ENCODE peak calls at places on chromosomes 7 and 10, in six cellular contexts. J, R, D, Q, V and N are unnamed samples. For H3K4me1, the result is how much of the 10 kb centered on the place peaks cover.

GRCh38 chr10:14040787-14041631 is 289.7 kb downstream of the FRMD4A start:
- DNase-seq in J (no peak), R (no peak), D (no peak), Q (no peak), V (no peak), N (no peak)

GRCh38 chr7:123615344-123615743 is 13.7 kb downstream of the ASB15 start:
- DNase-seq in J (no peak), R (no peak), D (no peak), Q (no peak), V (no peak), N (no peak)

GRCh38 chr10:29443745-29444523 is 155.1 kb downstream of the LYZL1 start:
- DNase-seq in J (no peak), R (no peak), D (no peak), Q (no peak), V (no peak), N (no peak)

GRCh38 chr10:25522946-25523608 is 348.3 kb downstream of the GPR158 start:
- DNase-seq in J (no peak), R (no peak), D (no peak), Q (no peak), V (no peak), N (no peak)

GRCh38 chr7:90165724-90166123 is 11.5 kb downstream of the STEAP1 start:
- DNase-seq in J (no peak), R (no peak), D (no peak), Q (no peak), V (no peak), N (no peak)

GRCh38 chr7:107501593-107501992 is 31.7 kb downstream of the GPR22 start:
- DNase-seq in J (no peak), R (no peak), D (peak), Q (no peak), V (no peak), N (no peak)

GRCh38 chr10:29635711-29636144 is 957 bp upstream of the SVIL start:
- DNase-seq in J (no peak), R (no peak), D (no peak), Q (no peak), V (no peak), N (no peak)

GRCh38 chr7:90582164-90582563 is 14.0 kb upstream of the CDK14 start:
- DNase-seq in J (no peak), R (no peak), D (no peak), Q (no peak), V (no peak), N (no peak)

GRCh38 chr7:100515072-100515532 is 23.9 kb upstream of the AGFG2 start:
- DNase-seq in J (no peak), R (no peak), D (no peak), Q (no peak), V (no peak), N (no peak)

GRCh38 chr10:60389413-60390009 is at the start of gene ANK3:
- DNase-seq in J (no peak), R (no peak), D (no peak), Q (no peak), V (no peak), N (no peak)

GRCh38 chr10:64067859-64068258 is 546.7 kb downstream of the REEP3 start:
- DNase-seq in J (no peak), R (no peak), D (no peak), Q (no peak), V (no peak), N (no peak)

GRCh38 chr7:41891967-41892755 is 189.3 kb upstream of the INHBA start:
- DNase-seq in J (no peak), R (peak), D (no peak), Q (peak), V (no peak), N (no peak)

GRCh38 chr7:47218378-47219176 is 363.3 kb downstream of the TNS3 start:
- DNase-seq in J (no peak), R (no peak), D (no peak), Q (no peak), V (no peak), N (no peak)

GRCh38 chr7:977326-978048 is 2.1 kb upstream of the COX19 start:
- DNase-seq in J (peak), R (no peak), D (no peak), Q (no peak), V (no peak), N (peak)

GRCh38 chr10:48447356-48448215 is 141.1 kb downstream of the MAPK8 start:
- DNase-seq in J (peak), R (no peak), D (no peak), Q (no peak), V (no peak), N (no peak)

GRCh38 chr7:105807363-105807762 is 69.0 kb downstream of the ATXN7L1 start:
- DNase-seq in J (no peak), R (no peak), D (no peak), Q (no peak), V (no peak), N (no peak)

GRCh38 chr10:130301026-130301892 is 165.1 kb downstream of the GLRX3 start:
- DNase-seq in J (peak), R (peak), D (peak), Q (peak), V (peak), N (peak)

GRCh38 chr7:20514364-20514763 is 101.1 kb upstream of the ABCB5 start:
- DNase-seq in J (no peak), R (peak), D (no peak), Q (peak), V (no peak), N (peak)

GRCh38 chr7:18667466-18667865 is 171.9 kb downstream of the HDAC9 start:
- DNase-seq in J (no peak), R (no peak), D (no peak), Q (no peak), V (no peak), N (no peak)

GRCh38 chr10:45372251-45372951 is 1.6 kb upstream of the ALOX5 start:
- DNase-seq in J (no peak), R (no peak), D (no peak), Q (no peak), V (no peak), N (no peak)

GRCh38 chr7:42877852-42878251 is 34.0 kb downstream of the C7orf25 start:
- DNase-seq in J (no peak), R (no peak), D (no peak), Q (peak), V (no peak), N (no peak)

GRCh38 chr7:151110941-151111645 is 24.8 kb downstream of the AGAP3 start:
- DNase-seq in J (peak), R (peak), D (peak), Q (peak), V (peak), N (peak)

GRCh38 chr7:17236603-17237002 is 61.8 kb upstream of the AHR start:
- DNase-seq in J (no peak), R (no peak), D (no peak), Q (no peak), V (no peak), N (no peak)

GRCh38 chr10:49578392-49578791 is 31.7 kb upstream of the SLC18A3 start:
- DNase-seq in J (no peak), R (no peak), D (no peak), Q (no peak), V (no peak), N (no peak)

GRCh38 chr7:94182721-94183120 is 178.6 kb upstream of the BET1 start:
- DNase-seq in J (no peak), R (no peak), D (no peak), Q (no peak), V (no peak), N (no peak)

GRCh38 chr7:132558815-132559214 is 17.5 kb downstream of the PLXNA4 start:
- DNase-seq in J (no peak), R (no peak), D (no peak), Q (no peak), V (no peak), N (no peak)

GRCh38 chr10:130422366-130423324 is 286.5 kb downstream of the GLRX3 start:
- DNase-seq in J (no peak), R (no peak), D (no peak), Q (no peak), V (peak), N (no peak)

GRCh38 chr7:47092331-47092730 is 489.6 kb downstream of the TNS3 start:
- DNase-seq in J (no peak), R (no peak), D (no peak), Q (no peak), V (no peak), N (no peak)

GRCh38 chr7:96407427-96407826 is 85.5 kb upstream of the SLC25A13 start:
- DNase-seq in J (no peak), R (no peak), D (no peak), Q (no peak), V (no peak), N (no peak)

GRCh38 chr10:18918545-18918944 is 130.1 kb upstream of the MALRD1 start:
- DNase-seq in J (no peak), R (no peak), D (no peak), Q (no peak), V (no peak), N (no peak)

GRCh38 chr10:109062371-109062770 is 860.9 kb downstream of the XPNPEP1 start:
- DNase-seq in J (no peak), R (no peak), D (no peak), Q (no peak), V (no peak), N (no peak)

GRCh38 chr10:5165738-5166137 is 19.2 kb downstream of the AKR1C8 start:
- DNase-seq in J (no peak), R (no peak), D (no peak), Q (no peak), V (no peak), N (no peak)

GRCh38 chr7:47415289-47416212 is 166.4 kb downstream of the TNS3 start:
- DNase-seq in J (no peak), R (no peak), D (no peak), Q (no peak), V (no peak), N (no peak)

GRCh38 chr10:23096814-23097549 is 1.6 kb downstream of the MSRB2 start:
- DNase-seq in J (no peak), R (no peak), D (peak), Q (no peak), V (no peak), N (peak)

GRCh38 chr10:88707429-88708110 is 1.5 kb downstream of the LIPK start:
- DNase-seq in J (no peak), R (no peak), D (no peak), Q (no peak), V (no peak), N (no peak)

GRCh38 chr7:130939285-130940095 is 205.5 kb upstream of the KLF14 start:
- DNase-seq in J (no peak), R (no peak), D (no peak), Q (no peak), V (no peak), N (no peak)

GRCh38 chr10:72637398-72637857 is 11.5 kb upstream of the MICU1 start:
- DNase-seq in J (no peak), R (peak), D (no peak), Q (peak), V (peak), N (no peak)

GRCh38 chr7:99079104-99079503 is 64.8 kb downstream of the SMURF1 start:
- DNase-seq in J (no peak), R (no peak), D (no peak), Q (no peak), V (no peak), N (peak)

GRCh38 chr10:119131512-119132240 is 27.8 kb downstream of the DENND10 start:
- DNase-seq in J (no peak), R (no peak), D (peak), Q (no peak), V (peak), N (no peak)

GRCh38 chr10:104332243-104333036 is 5.8 kb downstream of the ITPRIP start:
- DNase-seq in J (peak), R (no peak), D (no peak), Q (no peak), V (no peak), N (no peak)
- H3K4me1 ChIP-seq in J (half or more), R (half or more), D (half or more), Q (half or more), V (half or more), N (under half)

GRCh38 chr10:46556515-46557318 is at the start of gene GPRIN2:
- DNase-seq in J (peak), R (no peak), D (no peak), Q (peak), V (peak), N (peak)
- H3K27ac ChIP-seq in J (no peak), R (no peak), D (no peak), Q (no peak), V (peak), N (peak)

GRCh38 chr10:110781139-110781538 is 90.6 kb upstream of the PDCD4 start:
- DNase-seq in J (no peak), R (no peak), D (no peak), Q (peak), V (no peak), N (no peak)
- H3K4me1 ChIP-seq in J (under half), R (half or more), D (under half), Q (under half), V (under half), N (under half)

GRCh38 chr10:97456686-97457065 is 10.7 kb downstream of the ZDHHC16 start:
- DNase-seq in J (no peak), R (no peak), D (no peak), Q (no peak), V (no peak), N (no peak)
- H3K27ac ChIP-seq in J (no peak), R (no peak), D (no peak), Q (no peak), V (no peak), N (no peak)

GRCh38 chr10:101783736-101784118 is 481 bp upstream of the NPM3 start:
- DNase-seq in J (no peak), R (no peak), D (no peak), Q (no peak), V (no peak), N (no peak)
- H3K4me1 ChIP-seq in J (half or more), R (under half), D (half or more), Q (under half), V (under half), N (under half)

GRCh38 chr7:33849961-33850559 is 55.3 kb upstream of the BMPER start:
- DNase-seq in J (no peak), R (no peak), D (no peak), Q (no peak), V (no peak), N (no peak)
- H3K27ac ChIP-seq in J (no peak), R (no peak), D (no peak), Q (no peak), V (no peak), N (no peak)